ENCODE peak calls at places on chromosomes 3 and 15, in four cellular contexts. E, N, V and O are unnamed samples.

GRCh38 chr3:13842226-13842625 is 37.6 kb downstream of the WNT7A start:
- DNase-seq in E (no peak), N (no peak), V (no peak), O (no peak)

GRCh38 chr3:70264122-70264780 is 48.2 kb downstream of the MDFIC2 start:
- DNase-seq in E (no peak), N (no peak), V (no peak), O (no peak)

GRCh38 chr3:37174532-37175126 is at the start of gene LRRFIP2:
- DNase-seq in E (peak; percentile 33), N (peak; percentile 24), V (no peak), O (peak; percentile 73)

GRCh38 chr3:50516048-50516871 is 12.8 kb upstream of the CACNA2D2 start:
- DNase-seq in E (peak; percentile 88), N (no peak), V (peak; percentile 53), O (no peak)

GRCh38 chr3:187799942-187800637 is 54.8 kb upstream of the BCL6 start:
- DNase-seq in E (no peak), N (peak; percentile 68), V (no peak), O (no peak)

GRCh38 chr3:140748903-140749302 is 71.0 kb downstream of the TRIM42 start:
- DNase-seq in E (no peak), N (no peak), V (no peak), O (no peak)

GRCh38 chr3:179068779-179069530 is 2.7 kb downstream of the ZMAT3 start:
- DNase-seq in E (peak; percentile 35), N (no peak), V (no peak), O (peak; percentile 69)

GRCh38 chr3:47433796-47434195 is 41.9 kb downstream of the SCAP start:
- DNase-seq in E (no peak), N (no peak), V (no peak), O (no peak)

GRCh38 chr3:128011140-128011539 is 41.1 kb upstream of the SEC61A1 start:
- DNase-seq in E (peak; percentile 51), N (no peak), V (peak; percentile 41), O (peak; percentile 10)

GRCh38 chr15:43185161-43186002 is at the start of gene CCNDBP1:
- DNase-seq in E (peak; percentile 97), N (peak; percentile 97), V (peak; percentile 86), O (peak; percentile 91)

GRCh38 chr3:109071349-109072142 is 46.4 kb downstream of the MORC1 start:
- DNase-seq in E (no peak), N (peak; percentile 93), V (no peak), O (no peak)

GRCh38 chr3:191210032-191210431 is 11.0 kb downstream of the OSTN start:
- DNase-seq in E (no peak), N (no peak), V (no peak), O (no peak)

GRCh38 chr3:170467007-170467406 is 48.3 kb downstream of the CLDN11 start:
- DNase-seq in E (no peak), N (no peak), V (no peak), O (no peak)

GRCh38 chr15:43932907-43933306 is 106.1 kb downstream of the WDR76 start:
- DNase-seq in E (no peak), N (no peak), V (no peak), O (no peak)

GRCh38 chr3:196932600-196932999 is 9.7 kb downstream of the NCBP2 start:
- DNase-seq in E (no peak), N (no peak), V (no peak), O (no peak)

GRCh38 chr15:53122818-53123217 is 332.7 kb upstream of the ONECUT1 start:
- DNase-seq in E (no peak), N (no peak), V (no peak), O (no peak)

GRCh38 chr3:90011596-90011995 is 904.2 kb downstream of the EPHA3 start:
- DNase-seq in E (no peak), N (no peak), V (no peak), O (no peak)

GRCh38 chr3:67640023-67640660 is 14.3 kb downstream of the SUCLG2 start:
- DNase-seq in E (no peak), N (no peak), V (no peak), O (peak; percentile 56)

GRCh38 chr3:10546181-10546624 is 40.8 kb upstream of the ATP2B2 start:
- DNase-seq in E (no peak), N (no peak), V (no peak), O (no peak)

GRCh38 chr3:138210528-138210927 is 23.4 kb downstream of the ARMC8 start:
- DNase-seq in E (no peak), N (no peak), V (peak; percentile 5), O (no peak)

GRCh38 chr15:58274885-58275284 is 136.7 kb downstream of the AQP9 start:
- DNase-seq in E (no peak), N (peak; percentile 16), V (no peak), O (no peak)

GRCh38 chr15:91199511-91199910 is 99.5 kb downstream of the SV2B start:
- DNase-seq in E (no peak), N (no peak), V (no peak), O (no peak)

GRCh38 chr3:155093261-155093660 is 13.1 kb downstream of the MME start:
- DNase-seq in E (no peak), N (peak; percentile 59), V (no peak), O (no peak)

GRCh38 chr3:156135921-156136655 is 15.7 kb downstream of the KCNAB1 start:
- DNase-seq in E (no peak), N (no peak), V (no peak), O (no peak)

GRCh38 chr3:161471211-161471610 is 25.4 kb upstream of the OTOL1 start:
- DNase-seq in E (no peak), N (no peak), V (no peak), O (no peak)

GRCh38 chr3:84925571-84925970 is 33.2 kb upstream of the CADM2 start:
- DNase-seq in E (no peak), N (no peak), V (no peak), O (no peak)

GRCh38 chr3:73351423-73352071 is 273.2 kb downstream of the PDZRN3 start:
- DNase-seq in E (peak; percentile 60), N (no peak), V (no peak), O (no peak)

GRCh38 chr15:78264304-78265136 is at the start of gene DNAJA4:
- DNase-seq in E (peak; percentile 39), N (no peak), V (no peak), O (peak; percentile 12)

GRCh38 chr3:16936233-16936632 is 51.5 kb downstream of the PLCL2 start:
- DNase-seq in E (no peak), N (no peak), V (no peak), O (no peak)

GRCh38 chr3:69822501-69822900 is 83.2 kb downstream of the MITF start:
- DNase-seq in E (no peak), N (no peak), V (no peak), O (no peak)

GRCh38 chr15:29569533-29570092 is 252.7 kb downstream of the TJP1 start:
- DNase-seq in E (no peak), N (no peak), V (peak; percentile 6), O (no peak)

GRCh38 chr3:13935494-13936094 is 55.7 kb upstream of the WNT7A start:
- DNase-seq in E (no peak), N (no peak), V (no peak), O (no peak)

GRCh38 chr3:59286791-59287531 is 237.1 kb upstream of the CFAP20DC start:
- DNase-seq in E (no peak), N (no peak), V (no peak), O (peak; percentile 14)

GRCh38 chr3:36859494-36859893 is 85.4 kb downstream of the TRANK1 start:
- DNase-seq in E (no peak), N (no peak), V (no peak), O (no peak)

GRCh38 chr15:55914446-55914845 is 79.0 kb downstream of the NEDD4 start:
- DNase-seq in E (no peak), N (no peak), V (no peak), O (peak; percentile 69)

GRCh38 chr15:55917881-55918296 is 75.5 kb downstream of the NEDD4 start:
- DNase-seq in E (peak; percentile 23), N (peak; percentile 51), V (no peak), O (peak; percentile 97)

GRCh38 chr15:55915221-55915620 is 78.2 kb downstream of the NEDD4 start:
- DNase-seq in E (no peak), N (no peak), V (no peak), O (peak; percentile 52)

GRCh38 chr15:55915876-55916567 is 77.4 kb downstream of the NEDD4 start:
- DNase-seq in E (no peak), N (no peak), V (no peak), O (peak; percentile 69)

GRCh38 chr15:55916666-55917409 is 76.6 kb downstream of the NEDD4 start:
- DNase-seq in E (no peak), N (no peak), V (no peak), O (peak; percentile 83)
- H3K4me3 ChIP-seq in E (peak overlapping the region; percentile 63), N (no peak overlapping the region), V (no peak overlapping the region), O (peak overlapping the region; percentile 22)

GRCh38 chr3:139533781-139534443 is 5.6 kb downstream of the RBP1 start:
- DNase-seq in E (peak; percentile 71), N (no peak), V (no peak), O (peak; percentile 46)

GRCh38 chr3:139532996-139533395 is 6.5 kb downstream of the RBP1 start:
- DNase-seq in E (peak; percentile 34), N (no peak), V (peak; percentile 29), O (no peak)

GRCh38 chr3:139534444-139534812 is 5.1 kb downstream of the RBP1 start:
- DNase-seq in E (no peak), N (no peak), V (no peak), O (peak; percentile 87)

GRCh38 chr3:139537325-139537724 is 2.2 kb downstream of the RBP1 start:
- DNase-seq in E (peak; percentile 64), N (no peak), V (no peak), O (peak; percentile 25)

GRCh38 chr3:139534992-139535879 is 4.3 kb downstream of the RBP1 start:
- DNase-seq in E (peak; percentile 77), N (no peak), V (no peak), O (peak; percentile 77)
- H3K4me1 ChIP-seq in E (peaks cover 77% of the 10 kb centered on the region), N (no peaks in the 10 kb centered on the region), V (peaks cover 25% of the 10 kb centered on the region), O (peaks cover 12% of the 10 kb centered on the region)

GRCh38 chr15:41790169-41790568 is 15.9 kb downstream of the MAPKBP1 start:
- DNase-seq in E (no peak), N (no peak), V (no peak), O (no peak)

GRCh38 chr15:41788262-41788661 is 14.0 kb downstream of the MAPKBP1 start:
- DNase-seq in E (no peak), N (no peak), V (no peak), O (no peak)

GRCh38 chr15:41789662-41790061 is 15.4 kb downstream of the MAPKBP1 start:
- DNase-seq in E (no peak), N (no peak), V (no peak), O (no peak)

GRCh38 chr15:41790756-41791546 is 16.7 kb downstream of the MAPKBP1 start:
- DNase-seq in E (no peak), N (no peak), V (no peak), O (peak; percentile 59)

GRCh38 chr15:41789237-41789636 is 15.0 kb downstream of the MAPKBP1 start:
- DNase-seq in E (no peak), N (no peak), V (no peak), O (no peak)
- H3K9ac ChIP-seq in E (no peak overlapping the region), N (no peak overlapping the region), V (no peak overlapping the region), O (no peak overlapping the region)

DNA sequence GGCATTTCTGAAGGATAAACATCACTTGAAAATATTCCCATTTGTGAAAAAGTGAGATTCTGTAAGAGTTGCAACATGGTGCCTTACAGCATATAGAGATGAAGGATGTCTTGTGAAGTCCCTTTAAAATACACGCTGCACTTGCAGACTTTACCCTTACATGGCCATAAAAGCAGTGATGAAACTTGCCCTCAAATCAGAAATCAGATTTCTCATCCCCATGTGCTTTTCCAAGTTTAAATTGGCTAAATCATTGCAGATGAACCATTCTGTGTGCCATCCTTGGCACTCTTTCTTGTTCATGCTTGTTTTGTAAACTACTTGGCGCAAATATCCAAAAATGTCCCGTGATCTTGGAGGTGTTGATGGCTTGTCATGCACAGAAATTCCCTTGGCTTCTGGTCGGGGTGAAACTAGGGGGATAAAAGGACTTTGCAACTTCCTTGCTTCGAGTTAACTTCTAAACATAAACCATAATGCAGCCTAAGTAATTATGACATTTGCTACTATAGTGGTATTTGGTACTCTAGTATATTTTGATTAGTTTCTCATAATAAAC is 135.7 kb downstream of the LRIG1 start:
- DNase-seq in E (no peak), N (no peak), V (no peak), O (no peak)
- H3K4me3 ChIP-seq in E (no peak overlapping the region), N (no peak overlapping the region), V (no peak overlapping the region), O (no peak overlapping the region)